ENCODE peak calls at places on chromosomes 11 and 22, in seven cellular contexts. One of them, this sample, is unnamed.

GRCh38 chr11:11027271-11027670 is 169.4 kb upstream of the ZBED5 start:
- DNase-seq in lower leg skin: no peak
- DNase-seq in GM20000: no peak
- DNase-seq in mucosa of descending colon: no peak
- DNase-seq in fibroblast of pulmonary artery: peak; percentile 60
- DNase-seq in cardiac fibroblast: peak; percentile 86
- DNase-seq in adrenal gland: no peak
- DNase-seq in this sample: peak; percentile 17

GRCh38 chr11:124823512-124824376 is 23.5 kb upstream of the MSANTD2 start:
- DNase-seq in cardiac fibroblast: no peak
- DNase-seq in fibroblast of pulmonary artery: no peak
- DNase-seq in adrenal gland: no peak
- DNase-seq in lower leg skin: no peak
- DNase-seq in GM20000: no peak
- DNase-seq in mucosa of descending colon: no peak
- DNase-seq in this sample: no peak

GRCh38 chr11:3942160-3942955 is 86.9 kb downstream of the STIM1 start:
- DNase-seq in cardiac fibroblast: no peak
- DNase-seq in GM20000: peak; percentile 23
- DNase-seq in adrenal gland: no peak
- DNase-seq in mucosa of descending colon: no peak
- DNase-seq in lower leg skin: no peak
- DNase-seq in fibroblast of pulmonary artery: no peak
- DNase-seq in this sample: no peak

GRCh38 chr11:6757373-6757967 is 14.3 kb downstream of the OR2AG2 start:
- DNase-seq in mucosa of descending colon: no peak
- DNase-seq in fibroblast of pulmonary artery: peak; percentile 80
- DNase-seq in GM20000: peak; percentile 46
- DNase-seq in adrenal gland: peak; percentile 52
- DNase-seq in cardiac fibroblast: peak; percentile 76
- DNase-seq in lower leg skin: peak; percentile 36
- DNase-seq in this sample: peak; percentile 55

GRCh38 chr11:78840623-78841022 is 266.0 kb upstream of the NARS2 start:
- DNase-seq in adrenal gland: no peak
- DNase-seq in lower leg skin: peak; percentile 27
- DNase-seq in mucosa of descending colon: no peak
- DNase-seq in GM20000: no peak
- DNase-seq in fibroblast of pulmonary artery: peak; percentile 37
- DNase-seq in cardiac fibroblast: peak; percentile 46
- DNase-seq in this sample: peak; percentile 87

GRCh38 chr11:93747122-93747521 is 5.7 kb downstream of the C11orf54 start:
- DNase-seq in mucosa of descending colon: no peak
- DNase-seq in fibroblast of pulmonary artery: no peak
- DNase-seq in lower leg skin: no peak
- DNase-seq in adrenal gland: no peak
- DNase-seq in cardiac fibroblast: no peak
- DNase-seq in GM20000: peak; percentile 42
- DNase-seq in this sample: no peak

GRCh38 chr22:44658371-44658953 is 43.5 kb upstream of the PRR5 start:
- DNase-seq in mucosa of descending colon: peak; percentile 67
- DNase-seq in adrenal gland: peak; percentile 72
- DNase-seq in fibroblast of pulmonary artery: peak; percentile 87
- DNase-seq in GM20000: no peak
- DNase-seq in lower leg skin: peak; percentile 53
- DNase-seq in cardiac fibroblast: peak; percentile 9
- DNase-seq in this sample: no peak

GRCh38 chr11:43943931-43944751 is 1.7 kb downstream of the C11orf96 start:
- DNase-seq in lower leg skin: no peak
- DNase-seq in fibroblast of pulmonary artery: peak; percentile 40
- DNase-seq in adrenal gland: peak; percentile 44
- DNase-seq in mucosa of descending colon: no peak
- DNase-seq in GM20000: no peak
- DNase-seq in cardiac fibroblast: peak; percentile 38
- DNase-seq in this sample: peak; percentile 42

GRCh38 chr22:28630185-28630580 is 49.5 kb downstream of the TTC28 start:
- DNase-seq in adrenal gland: no peak
- DNase-seq in lower leg skin: no peak
- DNase-seq in cardiac fibroblast: no peak
- DNase-seq in fibroblast of pulmonary artery: no peak
- DNase-seq in mucosa of descending colon: no peak
- DNase-seq in GM20000: no peak
- DNase-seq in this sample: no peak

GRCh38 chr11:88330826-88331428 is 6.6 kb downstream of the CTSC start:
- DNase-seq in adrenal gland: no peak
- DNase-seq in mucosa of descending colon: no peak
- DNase-seq in GM20000: no peak
- DNase-seq in cardiac fibroblast: no peak
- DNase-seq in fibroblast of pulmonary artery: no peak
- DNase-seq in lower leg skin: no peak
- DNase-seq in this sample: no peak

GRCh38 chr11:72781313-72782080 is 12.3 kb downstream of the STARD10 start:
- DNase-seq in fibroblast of pulmonary artery: no peak
- DNase-seq in cardiac fibroblast: no peak
- DNase-seq in adrenal gland: no peak
- DNase-seq in lower leg skin: no peak
- DNase-seq in mucosa of descending colon: peak; percentile 77
- DNase-seq in GM20000: peak; percentile 89
- DNase-seq in this sample: no peak

GRCh38 chr11:110478410-110478809 is 48.7 kb downstream of the FDX1 start:
- DNase-seq in GM20000: no peak
- DNase-seq in fibroblast of pulmonary artery: no peak
- DNase-seq in mucosa of descending colon: no peak
- DNase-seq in adrenal gland: peak; percentile 57
- DNase-seq in cardiac fibroblast: no peak
- DNase-seq in lower leg skin: no peak
- DNase-seq in this sample: no peak

GRCh38 chr22:22235564-22235963 is 9.0 kb upstream of the VPREB1 start:
- DNase-seq in fibroblast of pulmonary artery: peak; percentile 26
- DNase-seq in GM20000: peak; percentile 70
- DNase-seq in mucosa of descending colon: no peak
- DNase-seq in cardiac fibroblast: peak; percentile 59
- DNase-seq in lower leg skin: no peak
- DNase-seq in adrenal gland: peak; percentile 20
- DNase-seq in this sample: peak; percentile 49

GRCh38 chr11:92554662-92555061 is 330.0 kb downstream of the FAT3 start:
- DNase-seq in mucosa of descending colon: no peak
- DNase-seq in lower leg skin: no peak
- DNase-seq in fibroblast of pulmonary artery: no peak
- DNase-seq in adrenal gland: no peak
- DNase-seq in cardiac fibroblast: no peak
- DNase-seq in GM20000: no peak
- DNase-seq in this sample: no peak

GRCh38 chr11:129704831-129705230 is 110.8 kb upstream of the TMEM45B start:
- DNase-seq in lower leg skin: peak; percentile 12
- DNase-seq in cardiac fibroblast: no peak
- DNase-seq in adrenal gland: no peak
- DNase-seq in fibroblast of pulmonary artery: no peak
- DNase-seq in GM20000: no peak
- DNase-seq in mucosa of descending colon: no peak
- DNase-seq in this sample: no peak

GRCh38 chr11:78646564-78647185 is 72.0 kb upstream of the NARS2 start:
- DNase-seq in mucosa of descending colon: no peak
- DNase-seq in fibroblast of pulmonary artery: peak; percentile 51
- DNase-seq in GM20000: peak; percentile 69
- DNase-seq in lower leg skin: peak; percentile 16
- DNase-seq in adrenal gland: peak; percentile 34
- DNase-seq in cardiac fibroblast: peak; percentile 56
- DNase-seq in this sample: peak; percentile 82

GRCh38 chr22:49964493-49965290 is 4.1 kb downstream of the PIM3 start:
- DNase-seq in cardiac fibroblast: no peak
- DNase-seq in fibroblast of pulmonary artery: no peak
- DNase-seq in lower leg skin: no peak
- DNase-seq in adrenal gland: peak; percentile 37
- DNase-seq in mucosa of descending colon: peak; percentile 55
- DNase-seq in GM20000: no peak
- DNase-seq in this sample: no peak

GRCh38 chr11:70491696-70492472 is 93.6 kb downstream of the CTTN start:
- DNase-seq in adrenal gland: no peak
- DNase-seq in GM20000: no peak
- DNase-seq in mucosa of descending colon: no peak
- DNase-seq in lower leg skin: no peak
- DNase-seq in fibroblast of pulmonary artery: no peak
- DNase-seq in cardiac fibroblast: no peak
- DNase-seq in this sample: no peak

GRCh38 chr22:38872831-38873248 is 824 bp upstream of the CBX6 start:
- DNase-seq in fibroblast of pulmonary artery: peak; percentile 36
- DNase-seq in cardiac fibroblast: no peak
- DNase-seq in lower leg skin: peak; percentile 35
- DNase-seq in GM20000: no peak
- DNase-seq in adrenal gland: peak; percentile 78
- DNase-seq in mucosa of descending colon: peak; percentile 66
- DNase-seq in this sample: no peak

GRCh38 chr22:32810241-32811133 is 9.0 kb downstream of the TIMP3 start:
- DNase-seq in GM20000: no peak
- DNase-seq in adrenal gland: no peak
- DNase-seq in cardiac fibroblast: no peak
- DNase-seq in mucosa of descending colon: no peak
- DNase-seq in fibroblast of pulmonary artery: no peak
- DNase-seq in lower leg skin: no peak
- DNase-seq in this sample: peak; percentile 85

GRCh38 chr11:75341583-75341982 is 9.9 kb downstream of the ARRB1 start:
- DNase-seq in cardiac fibroblast: no peak
- DNase-seq in fibroblast of pulmonary artery: no peak
- DNase-seq in adrenal gland: no peak
- DNase-seq in mucosa of descending colon: no peak
- DNase-seq in GM20000: no peak
- DNase-seq in lower leg skin: no peak
- DNase-seq in this sample: no peak

GRCh38 chr11:131595812-131596211 is 225.4 kb downstream of the NTM start:
- DNase-seq in fibroblast of pulmonary artery: no peak
- DNase-seq in lower leg skin: no peak
- DNase-seq in mucosa of descending colon: no peak
- DNase-seq in adrenal gland: no peak
- DNase-seq in cardiac fibroblast: no peak
- DNase-seq in GM20000: no peak
- DNase-seq in this sample: no peak

GRCh38 chr11:113901141-113901540 is 3.5 kb upstream of the HTR3B start:
- DNase-seq in GM20000: no peak
- DNase-seq in mucosa of descending colon: no peak
- DNase-seq in lower leg skin: no peak
- DNase-seq in fibroblast of pulmonary artery: no peak
- DNase-seq in adrenal gland: no peak
- DNase-seq in cardiac fibroblast: no peak
- DNase-seq in this sample: no peak

GRCh38 chr22:31229402-31230140 is 17.5 kb downstream of the LIMK2 start:
- DNase-seq in fibroblast of pulmonary artery: peak; percentile 58
- DNase-seq in adrenal gland: peak; percentile 71
- DNase-seq in GM20000: no peak
- DNase-seq in cardiac fibroblast: peak; percentile 65
- DNase-seq in mucosa of descending colon: no peak
- DNase-seq in lower leg skin: peak; percentile 43
- DNase-seq in this sample: no peak

GRCh38 chr11:104352036-104352435 is 188.1 kb upstream of the PDGFD start:
- DNase-seq in adrenal gland: no peak
- DNase-seq in fibroblast of pulmonary artery: no peak
- DNase-seq in GM20000: no peak
- DNase-seq in lower leg skin: no peak
- DNase-seq in mucosa of descending colon: no peak
- DNase-seq in cardiac fibroblast: no peak
- DNase-seq in this sample: peak; percentile 49

GRCh38 chr11:92739020-92739419 is 230.4 kb upstream of the MTNR1B start:
- DNase-seq in cardiac fibroblast: peak; percentile 59
- DNase-seq in mucosa of descending colon: no peak
- DNase-seq in fibroblast of pulmonary artery: peak; percentile 58
- DNase-seq in GM20000: no peak
- DNase-seq in lower leg skin: no peak
- DNase-seq in adrenal gland: no peak
- DNase-seq in this sample: peak; percentile 82

GRCh38 chr11:31449040-31449439 is 60.4 kb downstream of the IMMP1L start:
- DNase-seq in mucosa of descending colon: no peak
- DNase-seq in fibroblast of pulmonary artery: no peak
- DNase-seq in lower leg skin: no peak
- DNase-seq in GM20000: no peak
- DNase-seq in adrenal gland: no peak
- DNase-seq in cardiac fibroblast: no peak
- DNase-seq in this sample: no peak

GRCh38 chr11:68974421-68975194 is 6.2 kb downstream of the MRGPRD start:
- DNase-seq in mucosa of descending colon: no peak
- DNase-seq in cardiac fibroblast: peak; percentile 43
- DNase-seq in fibroblast of pulmonary artery: peak; percentile 19
- DNase-seq in adrenal gland: no peak
- DNase-seq in lower leg skin: no peak
- DNase-seq in GM20000: no peak
- DNase-seq in this sample: peak; percentile 29

GRCh38 chr11:57641011-57641410 is 8.7 kb downstream of the YPEL4 start:
- DNase-seq in lower leg skin: no peak
- DNase-seq in GM20000: no peak
- DNase-seq in adrenal gland: no peak
- DNase-seq in mucosa of descending colon: no peak
- DNase-seq in fibroblast of pulmonary artery: peak; percentile 43
- DNase-seq in cardiac fibroblast: peak; percentile 40
- DNase-seq in this sample: no peak
- TF ChIP-seq CTCF in lower leg skin: no peak
- TF ChIP-seq CTCF in GM20000: no peak
- TF ChIP-seq CTCF in adrenal gland: no peak
- TF ChIP-seq CTCF in mucosa of descending colon: no peak
- TF ChIP-seq CTCF in fibroblast of pulmonary artery: peak; percentile 52
- TF ChIP-seq CTCF in cardiac fibroblast: peak; percentile 56
- TF ChIP-seq CTCF in this sample: no peak

DNA sequence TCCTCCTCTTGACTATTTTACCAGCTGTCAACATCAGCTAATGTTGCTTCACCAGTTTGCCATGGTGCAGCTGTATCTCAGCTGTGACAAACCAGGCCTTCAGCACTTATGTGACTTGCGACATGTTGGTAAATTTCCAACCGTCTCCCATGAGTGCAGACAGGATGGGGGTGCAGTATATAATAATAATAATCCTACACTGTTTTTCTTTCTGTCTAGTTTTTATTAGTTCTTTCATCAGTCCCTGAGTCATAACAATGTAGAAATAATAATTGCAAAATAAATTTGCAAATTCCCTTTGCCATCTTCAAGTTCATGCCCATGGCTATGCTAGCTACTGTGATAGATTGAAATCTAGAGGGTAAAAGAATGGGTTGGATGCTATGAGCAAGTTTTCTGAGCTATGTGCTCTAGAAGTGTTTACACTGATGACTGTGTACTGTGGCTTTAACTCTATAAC is 4.9 kb downstream of the MMP13 start:
- DNase-seq in GM20000: no peak
- DNase-seq in fibroblast of pulmonary artery: peak; percentile 65
- DNase-seq in lower leg skin: peak; percentile 22
- DNase-seq in adrenal gland: no peak
- DNase-seq in mucosa of descending colon: no peak
- DNase-seq in cardiac fibroblast: peak; percentile 80
- DNase-seq in this sample: peak; percentile 76
- TF ChIP-seq CTCF in GM20000: no peak
- TF ChIP-seq CTCF in fibroblast of pulmonary artery: no peak
- TF ChIP-seq CTCF in lower leg skin: no peak
- TF ChIP-seq CTCF in adrenal gland: no peak
- TF ChIP-seq CTCF in mucosa of descending colon: no peak
- TF ChIP-seq CTCF in cardiac fibroblast: no peak
- TF ChIP-seq CTCF in this sample: no peak

GRCh38 chr22:48489551-48490512 is 1337.8 kb downstream of the BRD1 start:
- DNase-seq in mucosa of descending colon: no peak
- DNase-seq in cardiac fibroblast: no peak
- DNase-seq in lower leg skin: no peak
- DNase-seq in GM20000: peak; percentile 45
- DNase-seq in adrenal gland: no peak
- DNase-seq in fibroblast of pulmonary artery: no peak
- DNase-seq in this sample: no peak
- TF ChIP-seq CTCF in mucosa of descending colon: no peak
- TF ChIP-seq CTCF in cardiac fibroblast: no peak
- TF ChIP-seq CTCF in lower leg skin: no peak
- TF ChIP-seq CTCF in GM20000: no peak
- TF ChIP-seq CTCF in adrenal gland: no peak
- TF ChIP-seq CTCF in fibroblast of pulmonary artery: no peak
- TF ChIP-seq CTCF in this sample: no peak

GRCh38 chr11:120696597-120696996 is 185.0 kb downstream of the GRIK4 start:
- DNase-seq in adrenal gland: no peak
- DNase-seq in lower leg skin: no peak
- DNase-seq in GM20000: no peak
- DNase-seq in fibroblast of pulmonary artery: no peak
- DNase-seq in cardiac fibroblast: no peak
- DNase-seq in mucosa of descending colon: no peak
- DNase-seq in this sample: no peak
- TF ChIP-seq CTCF in adrenal gland: no peak
- TF ChIP-seq CTCF in lower leg skin: no peak
- TF ChIP-seq CTCF in GM20000: peak; percentile 7
- TF ChIP-seq CTCF in fibroblast of pulmonary artery: no peak
- TF ChIP-seq CTCF in cardiac fibroblast: no peak
- TF ChIP-seq CTCF in mucosa of descending colon: no peak
- TF ChIP-seq CTCF in this sample: peak; percentile 31